ENCODE peak calls at places on chromosomes 7 and 10, in eight cellular contexts. C, O, G, S, K, Z, J and A are unnamed samples.

GRCh38 chr10:15791816-15792524 is 68.3 kb downstream of the MINDY3 start:
- DNase-seq in C (no peak), O (peak), G (no peak), S (no peak), K (no peak), Z (no peak), J (no peak), A (no peak)

GRCh38 chr7:14720792-14721191 is 181.8 kb downstream of the DGKB start:
- DNase-seq in C (no peak), O (no peak), G (no peak), S (no peak), K (no peak), Z (no peak), J (no peak), A (no peak)

GRCh38 chr7:50718311-50718710 is 64.4 kb downstream of the GRB10 start:
- DNase-seq in C (no peak), O (no peak), G (no peak), S (no peak), K (no peak), Z (no peak), J (no peak), A (no peak)

GRCh38 chr7:137930616-137931015 is 71.3 kb downstream of the CREB3L2 start:
- DNase-seq in C (no peak), O (peak), G (peak), S (no peak), K (peak), Z (no peak), J (no peak), A (no peak)

GRCh38 chr7:14047709-14048399 is 58.4 kb upstream of the ETV1 start:
- DNase-seq in C (no peak), O (peak), G (no peak), S (no peak), K (no peak), Z (no peak), J (no peak), A (no peak)

GRCh38 chr10:68560916-68561691 is 967 bp downstream of the TET1 start:
- DNase-seq in C (no peak), O (peak), G (no peak), S (no peak), K (no peak), Z (no peak), J (peak), A (peak)

GRCh38 chr10:45627412-45628048 is 45.0 kb downstream of the ZFAND4 start:
- DNase-seq in C (no peak), O (peak), G (no peak), S (no peak), K (no peak), Z (peak), J (no peak), A (no peak)

GRCh38 chr10:22103701-22104100 is 100.2 kb upstream of the DNAJC1 start:
- DNase-seq in C (no peak), O (peak), G (no peak), S (no peak), K (no peak), Z (no peak), J (no peak), A (no peak)

GRCh38 chr10:124349993-124350280 is 68.8 kb downstream of the OAT start:
- DNase-seq in C (no peak), O (no peak), G (no peak), S (no peak), K (no peak), Z (no peak), J (no peak), A (no peak)

GRCh38 chr7:44063894-44064651 is 1.3 kb downstream of the PGAM2 start:
- DNase-seq in C (no peak), O (peak), G (no peak), S (no peak), K (no peak), Z (no peak), J (no peak), A (no peak)

GRCh38 chr7:137393570-137393969 is 50.0 kb upstream of the PTN start:
- DNase-seq in C (no peak), O (no peak), G (no peak), S (no peak), K (no peak), Z (no peak), J (no peak), A (no peak)

GRCh38 chr10:130039141-130039540 is 71.5 kb downstream of the C10orf143 start:
- DNase-seq in C (no peak), O (no peak), G (no peak), S (no peak), K (no peak), Z (no peak), J (no peak), A (no peak)

GRCh38 chr10:227014-227413 is 91.8 kb downstream of the ZMYND11 start:
- DNase-seq in C (no peak), O (peak), G (no peak), S (no peak), K (peak), Z (no peak), J (no peak), A (no peak)

GRCh38 chr10:2508971-2509605 is 558.3 kb upstream of the PFKP start:
- DNase-seq in C (no peak), O (peak), G (peak), S (no peak), K (peak), Z (no peak), J (no peak), A (no peak)

GRCh38 chr10:23412223-23412622 is 26.7 kb upstream of the OTUD1 start:
- DNase-seq in C (no peak), O (peak), G (peak), S (no peak), K (peak), Z (no peak), J (no peak), A (no peak)

GRCh38 chr7:94969434-94970084 is 62.2 kb downstream of the PPP1R9A start:
- DNase-seq in C (no peak), O (no peak), G (peak), S (no peak), K (no peak), Z (no peak), J (no peak), A (no peak)

GRCh38 chr7:98163704-98164478 is 47.3 kb upstream of the BHLHA15 start:
- DNase-seq in C (no peak), O (peak), G (no peak), S (no peak), K (peak), Z (no peak), J (no peak), A (no peak)

GRCh38 chr10:31242902-31243301 is 76.1 kb upstream of the ZEB1 start:
- DNase-seq in C (no peak), O (peak), G (peak), S (peak), K (peak), Z (peak), J (no peak), A (no peak)

GRCh38 chr10:3758491-3758970 is 26.5 kb downstream of the KLF6 start:
- DNase-seq in C (no peak), O (no peak), G (no peak), S (no peak), K (no peak), Z (no peak), J (no peak), A (no peak)

GRCh38 chr7:130901209-130901783 is 167.3 kb upstream of the KLF14 start:
- DNase-seq in C (peak), O (peak), G (peak), S (no peak), K (peak), Z (peak), J (no peak), A (no peak)

GRCh38 chr7:74294191-74294998 is 5.2 kb downstream of the CLIP2 start:
- DNase-seq in C (no peak), O (peak), G (no peak), S (no peak), K (no peak), Z (peak), J (no peak), A (no peak)

GRCh38 chr10:97039538-97040247 is 146.1 kb downstream of the SLIT1 start:
- DNase-seq in C (no peak), O (no peak), G (no peak), S (no peak), K (no peak), Z (no peak), J (no peak), A (no peak)